ENCODE peak calls at places on chromosomes 2 and 18, in ten cellular contexts. W is H9, Y is neural progenitor cell, S is PC-3, K is K562, A is fibroblast of lung, Q is OCI-LY7, L is A549, U is HCT116, O is GM12878. F is an unnamed sample.

GRCh38 chr2:158667567-158667966 is 127.5 kb upstream of the DAPL1 start:
- DNase-seq in U (no peak), L (no peak), S (peak; percentile 66), Y (no peak), O (no peak), Q (no peak), K (no peak), A (peak; percentile 94), W (no peak), F (no peak)

GRCh38 chr2:160269803-160270570 is 69.9 kb upstream of the ITGB6 start:
- DNase-seq in U (peak; percentile 31), L (peak; percentile 83), K (peak; percentile 54), A (peak; percentile 95), S (no peak), Q (no peak), Y (peak; percentile 93), W (peak; percentile 92), O (peak; percentile 11), F (peak; percentile 96)

GRCh38 chr2:217713395-217714267 is 289.2 kb downstream of the TNS1 start:
- DNase-seq in S (peak; percentile 84), A (peak; percentile 58), L (peak; percentile 65), K (peak; percentile 64), O (no peak), Y (peak; percentile 89), Q (peak; percentile 36), W (peak; percentile 84), U (peak; percentile 26), F (no peak)

GRCh38 chr2:40431600-40431955 is 20.3 kb downstream of the SLC8A1 start:
- DNase-seq in A (peak; percentile 94), S (peak; percentile 46), U (no peak), Y (no peak), K (no peak), W (no peak), O (no peak), Q (no peak), L (no peak), F (peak; percentile 59)

GRCh38 chr2:68043719-68044498 is 18.9 kb downstream of the C1D start:
- DNase-seq in W (no peak), S (peak; percentile 93), L (no peak), U (no peak), O (no peak), A (peak; percentile 87), Q (no peak), Y (no peak), K (no peak), F (peak; percentile 72)

GRCh38 chr18:35415511-35416427 is 38.6 kb upstream of the ZNF396 start:
- DNase-seq in W (no peak), U (no peak), K (no peak), Y (no peak), L (no peak), S (no peak), O (no peak), A (peak; percentile 34), Q (no peak), F (no peak)

GRCh38 chr2:71157124-71157802 is 26.8 kb downstream of the MPHOSPH10 start:
- DNase-seq in A (peak; percentile 12), W (peak; percentile 82), U (peak; percentile 19), L (peak; percentile 63), Y (peak; percentile 90), O (no peak), S (peak; percentile 67), K (peak; percentile 75), Q (peak; percentile 67), F (peak; percentile 90)

GRCh38 chr2:176997074-176997791 is 215.4 kb upstream of the HNRNPA3 start:
- DNase-seq in Y (no peak), S (peak; percentile 90), O (peak; percentile 64), U (peak; percentile 80), K (no peak), W (no peak), L (peak; percentile 14), Q (no peak), A (peak; percentile 91), F (peak; percentile 43)

GRCh38 chr18:21074336-21075323 is 37.0 kb downstream of the ROCK1 start:
- DNase-seq in U (peak; percentile 2), A (no peak), O (no peak), Q (peak; percentile 15), K (no peak), L (no peak), W (no peak), S (peak; percentile 88), Y (peak; percentile 14), F (no peak)

GRCh38 chr2:223936862-223937326 is 8.2 kb downstream of the WDFY1 start:
- DNase-seq in Y (no peak), U (no peak), K (no peak), A (peak; percentile 36), S (no peak), W (no peak), L (no peak), O (no peak), Q (no peak), F (no peak)

GRCh38 chr18:11859903-11860407 is 8.7 kb downstream of the CHMP1B start:
- DNase-seq in L (peak; percentile 67), O (no peak), U (peak; percentile 83), K (peak; percentile 30), Q (no peak), A (peak; percentile 88), S (peak; percentile 98), Y (no peak), W (no peak), F (no peak)

GRCh38 chr2:94874277-94874997 is 3.2 kb downstream of the TEKT4 start:
- DNase-seq in Q (peak; percentile 54), S (peak; percentile 80), L (peak; percentile 69), Y (no peak), K (peak; percentile 89), W (peak; percentile 51), O (no peak), U (peak; percentile 24), A (peak; percentile 15), F (peak; percentile 98)

GRCh38 chr2:40199758-40200157 is 252.1 kb downstream of the SLC8A1 start:
- DNase-seq in A (peak; percentile 29), O (no peak), K (no peak), Q (no peak), Y (no peak), W (no peak), S (no peak), L (no peak), U (no peak), F (no peak)

GRCh38 chr2:181523756-181524155 is 66.6 kb downstream of the ITGA4 start:
- DNase-seq in Q (no peak), O (no peak), W (no peak), A (no peak), K (no peak), S (no peak), Y (no peak), L (no peak), U (no peak), F (no peak)

GRCh38 chr2:190023860-190024259 is 38.7 kb downstream of the MSTN start:
- DNase-seq in W (no peak), Q (peak; percentile 57), A (peak; percentile 31), U (peak; percentile 60), Y (peak; percentile 69), O (no peak), S (peak; percentile 73), L (peak; percentile 13), K (peak; percentile 6), F (no peak)

GRCh38 chr2:61575447-61575859 is 37.3 kb upstream of the XPO1 start:
- DNase-seq in O (peak; percentile 15), A (peak; percentile 20), S (no peak), K (no peak), Y (no peak), Q (peak; percentile 12), L (no peak), W (no peak), U (no peak), F (no peak)

GRCh38 chr2:16330571-16331351 is 334.9 kb downstream of the CYRIA start:
- DNase-seq in S (no peak), W (peak; percentile 51), Y (peak; percentile 85), A (peak; percentile 2), U (no peak), O (no peak), K (no peak), L (no peak), Q (no peak), F (peak; percentile 39)

GRCh38 chr2:207308519-207309224 is 142.9 kb upstream of the KLF7 start:
- DNase-seq in Y (no peak), A (no peak), O (no peak), K (no peak), W (no peak), S (no peak), U (no peak), Q (no peak), L (no peak), F (peak; percentile 67)

GRCh38 chr2:85578243-85579180 is 1.1 kb downstream of the VAMP8 start:
- DNase-seq in O (no peak), S (no peak), A (no peak), K (peak; percentile 57), U (no peak), W (peak; percentile 50), Q (peak; percentile 81), L (no peak), Y (no peak), F (peak; percentile 39)
- H3K4me1 ChIP-seq in O (peaks cover 14% of the 10 kb centered on the region), S (peaks cover 18% of the 10 kb centered on the region), A (peaks cover 20% of the 10 kb centered on the region), K (peaks cover 19% of the 10 kb centered on the region), U (peaks cover 26% of the 10 kb centered on the region), W (peaks cover 3% of the 10 kb centered on the region), Q (peaks cover 27% of the 10 kb centered on the region), L (peaks cover 5% of the 10 kb centered on the region), Y (peaks cover 25% of the 10 kb centered on the region), F (no peaks in the 10 kb centered on the region)

GRCh38 chr2:99709229-99709628 is 219.4 kb upstream of the REV1 start:
- DNase-seq in L (no peak), Q (no peak), U (no peak), O (no peak), W (no peak), K (no peak), S (no peak), A (no peak), Y (no peak), F (no peak)
- H3K4me2 ChIP-seq in L (no peak overlapping the region), Q (no peak overlapping the region), U (no peak overlapping the region), O (no peak overlapping the region), W (no peak overlapping the region), K (no peak overlapping the region), S (no peak overlapping the region), A (no peak overlapping the region), Y (no peak overlapping the region), F (no peak overlapping the region)

DNA sequence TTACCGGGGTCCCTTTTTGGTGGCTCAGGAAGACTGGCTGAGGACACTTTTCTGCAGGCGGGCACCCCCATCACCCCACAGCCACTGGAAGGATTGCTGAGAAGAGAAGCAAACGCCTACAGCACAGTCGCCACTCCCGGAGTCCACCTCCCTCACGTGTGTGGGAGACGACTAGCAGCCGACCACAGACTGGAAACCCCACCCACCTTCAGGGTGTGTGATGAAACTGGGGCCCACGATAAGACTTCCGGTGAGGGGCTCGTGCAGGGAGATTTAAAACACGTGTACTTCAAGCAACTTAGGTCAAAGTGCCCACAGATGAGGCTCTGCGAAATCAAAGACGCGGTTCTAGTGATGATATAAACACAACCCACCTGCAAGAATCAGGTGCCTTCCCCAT is 26.3 kb downstream of the MBP start:
- DNase-seq in Q (no peak), U (no peak), O (no peak), W (no peak), Y (no peak), L (no peak), K (peak; percentile 15), S (no peak), A (no peak), F (no peak)
- H3K4me1 ChIP-seq in Q (peaks cover 64% of the 10 kb centered on the region), U (peaks cover 51% of the 10 kb centered on the region), O (peaks cover 60% of the 10 kb centered on the region), W (peaks cover 8% of the 10 kb centered on the region), Y (peaks cover 11% of the 10 kb centered on the region), L (peaks cover 63% of the 10 kb centered on the region), K (no peaks in the 10 kb centered on the region), S (peaks cover 32% of the 10 kb centered on the region), A (peaks cover 33% of the 10 kb centered on the region), F (peaks cover 52% of the 10 kb centered on the region)

DNA sequence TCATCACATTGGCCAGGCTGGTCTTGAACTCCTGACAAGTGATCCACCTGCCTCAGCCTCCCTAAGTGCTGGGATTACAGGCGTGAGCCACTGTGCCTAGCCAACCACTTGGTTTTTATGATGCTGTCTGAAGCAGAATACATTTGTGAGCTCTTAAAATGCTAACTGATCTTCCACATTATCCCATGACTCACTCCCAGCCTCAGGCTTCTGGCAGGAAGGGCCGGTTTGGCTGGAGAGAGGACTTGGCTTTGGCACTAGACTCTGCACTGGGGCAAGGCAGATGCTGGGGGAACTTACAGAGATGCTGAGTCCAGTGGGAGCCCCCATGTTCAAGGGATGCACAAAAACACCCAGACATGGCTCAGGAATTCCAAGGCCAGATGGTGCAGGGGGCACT is 40.5 kb upstream of the SH3BP4 start:
- DNase-seq in L (no peak), Q (no peak), W (peak; percentile 11), Y (no peak), K (no peak), S (peak; percentile 88), A (peak; percentile 87), O (no peak), U (no peak), F (peak; percentile 91)
- H3K4me2 ChIP-seq in L (no peak overlapping the region), Q (no peak overlapping the region), W (no peak overlapping the region), Y (no peak overlapping the region), K (no peak overlapping the region), S (no peak overlapping the region), A (no peak overlapping the region), O (no peak overlapping the region), U (no peak overlapping the region), F (no peak overlapping the region)

F was measured in osteoblast.